ENCODE peak calls at places on chromosome 7, in four cellular contexts. G is A549, M is K562, T is HepG2. Q is an unnamed sample.

GRCh38 chr7:7830122-7830878 is 111.9 kb upstream of the RPA3 start:
- DNase-seq in G (no peak), M (no peak), T (peak; percentile 33), Q (no peak)

GRCh38 chr7:94962661-94963060 is 55.3 kb downstream of the PPP1R9A start:
- DNase-seq in G (no peak), M (no peak), T (no peak), Q (no peak)

GRCh38 chr7:5477723-5478531 is 54.3 kb upstream of the TNRC18 start:
- DNase-seq in G (no peak), M (peak; percentile 44), T (no peak), Q (peak; percentile 71)

GRCh38 chr7:79055722-79056415 is 397.6 kb downstream of the MAGI2 start:
- DNase-seq in G (no peak), M (no peak), T (peak; percentile 20), Q (no peak)

GRCh38 chr7:70072220-70072619 is 473.9 kb downstream of the AUTS2 start:
- DNase-seq in G (no peak), M (no peak), T (no peak), Q (no peak)

GRCh38 chr7:108086962-108087361 is 43.2 kb downstream of the LAMB4 start:
- DNase-seq in G (no peak), M (peak; percentile 48), T (peak; percentile 66), Q (no peak)

GRCh38 chr7:151686826-151687225 is 167.1 kb upstream of the RHEB start:
- DNase-seq in G (no peak), M (no peak), T (no peak), Q (no peak)

GRCh38 chr7:28678421-28678965 is 266.2 kb downstream of the CREB5 start:
- DNase-seq in G (no peak), M (no peak), T (no peak), Q (no peak)

GRCh38 chr7:80018941-80019808 is 115.5 kb upstream of the GNAI1 start:
- DNase-seq in G (peak; percentile 59), M (peak; percentile 69), T (peak; percentile 43), Q (peak; percentile 59)

GRCh38 chr7:125661677-125662076 is 732.1 kb upstream of the POT1 start:
- DNase-seq in G (no peak), M (no peak), T (no peak), Q (no peak)

GRCh38 chr7:20440472-20441105 is 109.9 kb downstream of the ITGB8 start:
- DNase-seq in G (peak; percentile 61), M (peak; percentile 63), T (peak; percentile 4), Q (peak; percentile 81)

GRCh38 chr7:105815580-105815979 is 60.8 kb downstream of the ATXN7L1 start:
- DNase-seq in G (no peak), M (no peak), T (no peak), Q (no peak)

GRCh38 chr7:157386979-157387800 is 50.4 kb downstream of the DNAJB6 start:
- DNase-seq in G (peak; percentile 85), M (peak; percentile 82), T (peak; percentile 66), Q (peak; percentile 89)

GRCh38 chr7:116670409-116671036 is 1.5 kb upstream of the MET start:
- DNase-seq in G (no peak), M (no peak), T (peak; percentile 7), Q (no peak)

GRCh38 chr7:14071045-14071444 is 81.6 kb upstream of the ETV1 start:
- DNase-seq in G (no peak), M (no peak), T (no peak), Q (no peak)

GRCh38 chr7:117871778-117872538 is 1.3 kb downstream of the CTTNBP2 start:
- DNase-seq in G (no peak), M (no peak), T (no peak), Q (peak; percentile 60)

GRCh38 chr7:106583133-106583532 is 77.8 kb downstream of the CCDC71L start:
- DNase-seq in G (no peak), M (no peak), T (no peak), Q (no peak)

GRCh38 chr7:28536259-28536658 is 123.9 kb downstream of the CREB5 start:
- DNase-seq in G (peak; percentile 31), M (no peak), T (no peak), Q (peak; percentile 59)

GRCh38 chr7:117075934-117076333 is 122.6 kb downstream of the ST7 start:
- DNase-seq in G (no peak), M (no peak), T (no peak), Q (no peak)

GRCh38 chr7:143408686-143409551 is at the start of gene EPHA1:
- DNase-seq in G (no peak), M (peak; percentile 90), T (no peak), Q (peak; percentile 82)

GRCh38 chr7:390761-391410 is 100.9 kb downstream of the FOXL3 start:
- DNase-seq in G (no peak), M (no peak), T (no peak), Q (no peak)

GRCh38 chr7:12137283-12137682 is 73.8 kb upstream of the TMEM106B start:
- DNase-seq in G (peak; percentile 14), M (no peak), T (no peak), Q (no peak)
- TF ChIP-seq HMGXB4 in G (no peak), M (no peak), T (no peak), Q (no peak)

GRCh38 chr7:36474283-36475010 is 84.8 kb downstream of the ANLN start:
- DNase-seq in G (no peak), M (peak; percentile 52), T (no peak), Q (no peak)
- TF ChIP-seq HMGXB4 in G (no peak), M (no peak), T (no peak), Q (no peak)

GRCh38 chr7:101153969-101154692 is at the start of gene AP1S1:
- DNase-seq in G (peak; percentile 97), M (peak; percentile 100), T (peak; percentile 96), Q (peak; percentile 98)
- TF ChIP-seq HMGXB4 in G (no peak), M (peak; percentile 34), T (no peak), Q (no peak)

GRCh38 chr7:130149575-130150139 is 55.5 kb downstream of the TMEM209 start:
- DNase-seq in G (no peak), M (no peak), T (no peak), Q (no peak)
- TF ChIP-seq HMGXB4 in G (no peak), M (no peak), T (no peak), Q (no peak)

DNA sequence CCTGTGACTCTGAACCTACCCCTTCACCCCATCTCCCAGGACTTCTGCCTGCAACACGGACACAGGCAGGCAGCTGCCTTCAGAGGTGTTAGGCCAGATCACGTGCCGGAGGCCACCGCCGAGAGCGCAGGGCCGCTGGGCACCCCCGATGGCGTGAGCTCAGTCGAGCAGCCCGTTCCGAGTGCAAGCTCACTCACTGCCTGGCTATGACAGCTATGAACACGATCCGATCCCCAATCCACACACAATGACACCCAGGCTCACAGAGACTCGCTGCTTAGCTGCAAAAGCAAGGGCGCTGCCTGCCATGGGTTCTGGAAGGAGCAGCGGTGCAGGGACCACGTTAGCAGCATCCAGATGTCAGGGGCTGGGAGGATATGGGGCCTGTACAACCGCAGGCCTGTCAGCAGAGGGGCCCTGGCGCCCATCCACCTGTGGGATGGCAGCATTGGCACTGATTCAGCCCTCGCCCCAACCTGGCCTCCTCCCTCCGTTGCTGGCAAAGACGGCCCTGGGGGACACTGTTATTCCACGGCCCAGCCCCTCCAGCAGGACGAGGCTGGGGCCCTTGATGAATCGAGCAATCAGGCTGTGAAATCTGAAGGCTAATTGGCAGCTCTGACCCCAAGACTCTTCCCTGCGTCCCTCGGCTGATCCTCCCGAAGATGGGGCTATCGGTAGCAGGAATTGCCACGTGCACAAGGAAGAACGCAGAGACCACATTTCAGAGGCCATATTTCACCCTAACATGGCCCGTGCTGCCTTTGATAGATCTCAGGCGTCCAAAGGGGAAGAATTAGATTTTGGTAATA is 230.1 kb downstream of the ELFN1 start:
- DNase-seq in G (no peak), M (no peak), T (no peak), Q (no peak)
- TF ChIP-seq HMGXB4 in G (no peak), M (no peak), T (no peak), Q (no peak)

GRCh38 chr7:18212788-18213187 is 185.1 kb upstream of the PRPS1L1 start:
- DNase-seq in G (no peak), M (no peak), T (no peak), Q (no peak)
- TF ChIP-seq HMGXB4 in G (no peak), M (no peak), T (no peak), Q (no peak)

GRCh38 chr7:100726998-100727761 is 6.2 kb upstream of the ZAN start:
- DNase-seq in G (no peak), M (no peak), T (peak; percentile 32), Q (no peak)

GRCh38 chr7:100723732-100724275 is 3.5 kb downstream of the EPO start:
- DNase-seq in G (no peak), M (no peak), T (peak; percentile 44), Q (no peak)

GRCh38 chr7:100730136-100730800 is 3.1 kb upstream of the ZAN start:
- DNase-seq in G (no peak), M (no peak), T (no peak), Q (no peak)

GRCh38 chr7:100731937-100732636 is 1.3 kb upstream of the ZAN start:
- DNase-seq in G (no peak), M (no peak), T (no peak), Q (no peak)

DNA sequence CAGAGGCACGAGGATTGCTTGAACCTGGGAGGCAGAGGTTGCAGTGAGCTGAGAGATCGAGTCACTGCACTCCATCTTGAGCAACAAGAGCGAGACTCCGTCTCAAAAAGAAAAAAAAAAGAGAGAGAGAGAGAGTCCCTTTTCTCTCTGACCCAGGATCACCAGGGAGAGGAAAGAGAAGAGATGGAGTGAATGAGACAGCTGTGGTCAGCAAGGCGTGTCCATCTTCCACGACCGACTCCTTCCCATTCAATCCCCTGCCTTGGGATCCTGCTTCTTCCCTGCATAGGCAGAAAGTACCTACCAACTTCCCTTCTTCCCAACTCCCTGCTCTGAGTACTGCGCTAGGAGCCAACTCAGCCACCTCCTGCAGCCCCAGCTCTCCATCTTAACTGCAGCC is 5.2 kb upstream of the ZAN start:
- DNase-seq in G (no peak), M (no peak), T (no peak), Q (no peak)
- TF ChIP-seq HMGXB4 in G (no peak), M (no peak), T (no peak), Q (no peak)

DNA sequence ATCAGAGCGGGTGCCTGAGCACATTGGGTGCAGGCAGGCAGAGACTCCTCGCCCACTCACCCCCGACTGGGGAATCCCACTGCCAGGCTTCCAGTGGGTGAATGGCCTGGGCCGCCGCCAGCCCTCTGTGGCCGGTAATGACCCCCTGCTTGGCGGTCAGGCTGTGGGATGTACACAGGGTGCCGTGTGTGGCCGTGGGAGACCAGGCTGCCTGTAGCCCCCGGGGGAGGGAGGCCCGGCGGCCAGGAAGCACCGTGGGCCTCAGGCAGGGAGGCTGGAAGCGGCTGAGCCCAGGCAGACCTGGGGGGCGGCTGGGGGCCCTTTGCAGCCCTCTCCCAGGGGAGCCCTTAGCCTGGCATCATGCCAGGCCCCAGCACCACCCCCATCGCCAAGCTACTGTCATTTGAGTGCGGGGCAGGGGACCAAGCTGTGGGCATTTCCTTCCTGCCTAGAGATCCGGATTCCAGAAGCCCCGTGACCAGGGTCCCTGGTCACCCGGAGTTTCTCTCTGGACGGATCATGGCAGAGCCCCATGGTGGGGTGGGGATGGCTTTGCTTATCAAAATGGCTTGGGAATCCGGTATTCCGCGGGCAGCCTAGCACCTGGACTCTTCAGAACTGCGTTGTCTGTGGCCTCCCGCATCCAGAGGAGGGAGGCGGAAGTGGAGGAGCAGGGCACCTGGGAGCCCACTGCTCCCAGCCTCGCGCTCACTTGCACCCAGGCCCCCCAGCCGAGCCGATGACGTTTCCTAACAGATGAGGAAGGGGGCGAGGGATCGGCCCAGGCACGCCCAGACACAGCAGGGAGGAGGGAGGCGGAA is 1.1 kb downstream of the TTYH3 start:
- DNase-seq in G (peak; percentile 63), M (no peak), T (no peak), Q (no peak)
- TF ChIP-seq HMGXB4 in G (no peak), M (no peak), T (no peak), Q (no peak)

Q was measured in WTC11.